ENCODE peak calls at places on chromosomes 12 and 14, in four cellular contexts. L is iPS-NIHi11, D is NCI-H446 treated with DMSO at 0.1 percent for 48 hours, P is mucosa of descending colon. F is an unnamed sample.

GRCh38 chr12:54560374-54560858 is 11.0 kb downstream of the PDE1B start:
- DNase-seq in L (peak; percentile 98), D (no peak), P (peak; percentile 94), F (peak; percentile 95)

GRCh38 chr12:49892084-49892731 is 11.5 kb downstream of the FAIM2 start:
- DNase-seq in L (no peak), D (no peak), P (no peak), F (no peak)

GRCh38 chr12:125017801-125018200 is 24.4 kb downstream of the BRI3BP start:
- DNase-seq in L (no peak), D (no peak), P (no peak), F (no peak)

GRCh38 chr14:56224691-56225681 is 106.8 kb downstream of the PELI2 start:
- DNase-seq in L (no peak), D (no peak), P (peak; percentile 79), F (no peak)

GRCh38 chr12:25463521-25463920 is 89.6 kb downstream of the LMNTD1 start:
- DNase-seq in L (no peak), D (no peak), P (no peak), F (no peak)

GRCh38 chr12:9798008-9798619 is 29.2 kb upstream of the KLRF1 start:
- DNase-seq in L (peak; percentile 82), D (no peak), P (no peak), F (no peak)

GRCh38 chr12:10511756-10512355 is 6.2 kb downstream of the EIF2S3B start:
- DNase-seq in L (no peak), D (no peak), P (no peak), F (no peak)

GRCh38 chr12:49225551-49226166 is 36.8 kb upstream of the TUBA1A start:
- DNase-seq in L (no peak), D (no peak), P (no peak), F (peak; percentile 86)

GRCh38 chr14:50666772-50667490 is 1.2 kb downstream of the SAV1 start:
- DNase-seq in L (peak; percentile 34), D (no peak), P (no peak), F (no peak)

GRCh38 chr12:22935090-22935489 is 310.1 kb downstream of the ETNK1 start:
- DNase-seq in L (peak; percentile 27), D (peak; percentile 78), P (no peak), F (no peak)

GRCh38 chr14:32754209-32754608 is 184.5 kb upstream of the NPAS3 start:
- DNase-seq in L (no peak), D (no peak), P (no peak), F (no peak)

GRCh38 chr14:31937730-31938346 is 139.3 kb upstream of the ARHGAP5 start:
- DNase-seq in L (no peak), D (no peak), P (peak; percentile 67), F (no peak)

GRCh38 chr14:23095196-23096108 is at the start of gene C14orf119:
- DNase-seq in L (peak; percentile 99), D (no peak), P (peak; percentile 96), F (peak; percentile 96)

GRCh38 chr14:36856095-36856878 is 194.6 kb downstream of the PAX9 start:
- DNase-seq in L (no peak), D (no peak), P (peak; percentile 57), F (no peak)

GRCh38 chr14:34489324-34489723 is 27.3 kb upstream of the SPTSSA start:
- DNase-seq in L (no peak), D (no peak), P (no peak), F (no peak)

GRCh38 chr14:28461379-28461778 is 305.2 kb upstream of the FOXG1 start:
- DNase-seq in L (no peak), D (no peak), P (no peak), F (no peak)

GRCh38 chr14:95575820-95576473 is 41.1 kb downstream of the GLRX5 start:
- DNase-seq in L (peak; percentile 57), D (no peak), P (no peak), F (no peak)

GRCh38 chr14:93295541-93296220 is 37.2 kb downstream of the BTBD7 start:
- DNase-seq in L (no peak), D (no peak), P (no peak), F (no peak)

GRCh38 chr14:65034021-65034420 is 47.3 kb downstream of the FNTB start:
- DNase-seq in L (no peak), D (no peak), P (no peak), F (no peak)

GRCh38 chr14:68978550-68978911 is 571 bp downstream of the ACTN1 start:
- DNase-seq in L (peak; percentile 84), D (no peak), P (peak; percentile 78), F (peak; percentile 91)

GRCh38 chr12:109670647-109671046 is 43.0 kb upstream of the FAM222A start:
- DNase-seq in L (peak; percentile 36), D (no peak), P (no peak), F (no peak)

GRCh38 chr14:68466491-68466977 is 326.3 kb downstream of the ZFP36L1 start:
- DNase-seq in L (no peak), D (no peak), P (no peak), F (no peak)

GRCh38 chr14:87995500-87996275 is 2.7 kb upstream of the GALC start:
- DNase-seq in L (no peak), D (no peak), P (no peak), F (no peak)

GRCh38 chr12:51888316-51889215 is 663 bp downstream of the ANKRD33 start:
- DNase-seq in L (no peak), D (no peak), P (no peak), F (peak; percentile 52)

GRCh38 chr12:89245090-89245489 is 107.2 kb downstream of the DUSP6 start:
- DNase-seq in L (peak; percentile 59), D (no peak), P (no peak), F (no peak)

GRCh38 chr14:57378661-57379060 is 11.7 kb upstream of the NAA30 start:
- DNase-seq in L (no peak), D (no peak), P (no peak), F (no peak)

GRCh38 chr14:58395815-58396626 is at the start of gene TOMM20L:
- DNase-seq in L (peak; percentile 95), D (no peak), P (peak; percentile 84), F (peak; percentile 89)

GRCh38 chr14:89479802-89480201 is 62.8 kb upstream of the FOXN3 start:
- DNase-seq in L (no peak), D (no peak), P (no peak), F (no peak)

GRCh38 chr12:10395390-10395998 is 5.7 kb upstream of the KLRK1 start:
- DNase-seq in L (peak; percentile 13), D (no peak), P (no peak), F (no peak)

GRCh38 chr14:29803045-29803444 is 124.6 kb downstream of the PRKD1 start:
- DNase-seq in L (no peak), D (peak; percentile 60), P (no peak), F (no peak)

GRCh38 chr12:53578783-53579182 is 47.4 kb downstream of the ATF7 start:
- DNase-seq in L (no peak), D (no peak), P (no peak), F (no peak)

GRCh38 chr14:98234208-98234607 is 1037.8 kb downstream of the BCL11B start:
- DNase-seq in L (no peak), D (no peak), P (no peak), F (no peak)

GRCh38 chr12:114904254-114905003 is 220.5 kb upstream of the TBX3 start:
- DNase-seq in L (no peak), D (no peak), P (no peak), F (no peak)

GRCh38 chr14:71555654-71556559 is 376.3 kb upstream of the RGS6 start:
- DNase-seq in L (no peak), D (no peak), P (no peak), F (no peak)

GRCh38 chr14:88251650-88252049 is 71.4 kb downstream of the KCNK10 start:
- DNase-seq in L (no peak), D (no peak), P (no peak), F (no peak)

GRCh38 chr12:79769189-79769859 is 78.6 kb upstream of the PAWR start:
- DNase-seq in L (no peak), D (no peak), P (no peak), F (no peak)

GRCh38 chr12:25251749-25252148 is 1.0 kb upstream of the KRAS start:
- DNase-seq in L (no peak), D (no peak), P (no peak), F (no peak)

GRCh38 chr14:24232645-24233537 is at the start of gene GMPR2:
- DNase-seq in L (peak; percentile 73), D (no peak), P (no peak), F (no peak)

GRCh38 chr12:57211791-57212700 is 4.5 kb upstream of the NXPH4 start:
- DNase-seq in L (no peak), D (no peak), P (peak; percentile 53), F (no peak)